ENCODE peak calls at places on chromosome 16, in four cellular contexts. P is activated effector memory CD4-positive, alpha-beta T cell treated with Interleukin-2 at 50 U/mL for 16 hours; N is stimulated activated CD4-positive, alpha-beta T cell treated with anti-CD3 and anti-CD28 coated beads, Interleukin-1b, Interleukin-23, amount 100 ng/mL, for 24 hours; D is EL. B is an unnamed sample.

GRCh38 chr16:17921357-17921978 is 415.1 kb downstream of the NPIPA8 start:
- DNase-seq in P (peak), D (peak), N (peak), B (peak)

GRCh38 chr16:25550647-25551046 is 141.1 kb upstream of the HS3ST4 start:
- DNase-seq in P (no peak), D (no peak), N (no peak), B (no peak)

GRCh38 chr16:31499928-31500327 is 8.3 kb downstream of the RUSF1 start:
- DNase-seq in N (no peak), P (no peak), D (no peak), B (no peak)

GRCh38 chr16:81695431-81695890 is 83.6 kb upstream of the PLCG2 start:
- DNase-seq in P (no peak), D (no peak), N (no peak), B (no peak)

GRCh38 chr16:58048494-58048893 is 22.9 kb downstream of the MMP15 start:
- DNase-seq in D (no peak), N (no peak), P (no peak), B (no peak)

GRCh38 chr16:20041924-20042596 is 31.6 kb downstream of the GPR139 start:
- DNase-seq in N (no peak), D (no peak), P (no peak), B (no peak)

GRCh38 chr16:67661864-67662652 is 1.3 kb downstream of the PARD6A start:
- DNase-seq in P (no peak), N (no peak), D (no peak), B (no peak)

GRCh38 chr16:3945751-3946603 is 65.5 kb upstream of the CREBBP start:
- DNase-seq in P (no peak), D (peak), N (no peak), B (no peak)

GRCh38 chr16:16015849-16016248 is 66.4 kb downstream of the ABCC1 start:
- DNase-seq in D (no peak), N (no peak), P (no peak), B (no peak)

GRCh38 chr16:49489686-49490320 is 116.2 kb downstream of the C16orf78 start:
- DNase-seq in D (no peak), P (no peak), N (no peak), B (no peak)

GRCh38 chr16:55277536-55277935 is 46.5 kb upstream of the IRX6 start:
- DNase-seq in D (no peak), P (no peak), N (no peak), B (no peak)

GRCh38 chr16:54939537-54940278 is 9.0 kb downstream of the IRX5 start:
- DNase-seq in N (no peak), D (no peak), P (no peak), B (no peak)

B was measured in CD4-positive, alpha-beta memory T cell.